ENCODE peak calls at places on chromosome X, in four cellular contexts. H is NCI-H1105 treated with DMSO at 0.1 percent for 48 hours; Y is activated naive CD4-positive, alpha-beta T cell treated with anti-CD3 and anti-CD28 coated beads, Interleukin-2, amount 50 U/mL, for 72 hours; R is activated T-cell treated with anti-CD3 and anti-CD28 coated beads for 24 hours. I is an unnamed sample.

GRCh38 chrX:16785247-16786138 is 773 bp upstream of the TXLNG start:
- DNase-seq in H (no peak), R (no peak), Y (no peak), I (no peak)

GRCh38 chrX:114924846-114925245 is 92.6 kb downstream of the IL13RA2 start:
- DNase-seq in H (no peak), Y (no peak), R (no peak), I (no peak)

GRCh38 chrX:124719060-124719459 is 372.7 kb downstream of the SH2D1A start:
- DNase-seq in Y (no peak), R (no peak), H (peak), I (no peak)

GRCh38 chrX:154396948-154397887 is 959 bp upstream of the RPL10 start:
- DNase-seq in Y (peak), H (peak), R (no peak), I (peak)

GRCh38 chrX:121008920-121009319 is 23.4 kb upstream of the CT47A1 start:
- DNase-seq in H (no peak), R (no peak), Y (no peak), I (no peak)

GRCh38 chrX:3485727-3486126 is 139.3 kb upstream of the MXRA5 start:
- DNase-seq in R (no peak), H (no peak), Y (no peak), I (no peak)

GRCh38 chrX:53065066-53065465 is 16.5 kb downstream of the GPR173 start:
- DNase-seq in R (no peak), Y (no peak), H (no peak), I (no peak)

GRCh38 chrX:63686878-63687714 is 97.9 kb downstream of the ARHGEF9 start:
- DNase-seq in R (no peak), H (peak), Y (no peak), I (no peak)

GRCh38 chrX:55196688-55197087 is 23.5 kb upstream of the PAGE5 start:
- DNase-seq in Y (no peak), R (no peak), H (no peak), I (no peak)

GRCh38 chrX:48787809-48788471 is 1.6 kb downstream of the GATA1 start:
- DNase-seq in H (no peak), Y (no peak), R (no peak), I (no peak)

GRCh38 chrX:11908371-11908770 is 150.3 kb downstream of the MSL3 start:
- DNase-seq in R (peak), Y (peak), H (no peak), I (no peak)

GRCh38 chrX:5051831-5052491 is 1176.7 kb downstream of the NLGN4X start:
- DNase-seq in R (no peak), Y (no peak), H (no peak), I (peak)

GRCh38 chrX:1451676-1452496 is 823 bp downstream of the ASMTL start:
- DNase-seq in Y (peak), R (no peak), H (no peak), I (no peak)